ENCODE peak calls at places on chromosome X, in seven cellular contexts. L, W, J, D, U, X and T are unnamed samples.

GRCh38 chrX:104482757-104483156 is 83.2 kb upstream of the IL1RAPL2 start:
- DNase-seq in X (peak), W (no peak), D (no peak), J (peak), L (no peak), U (no peak), T (peak)

GRCh38 chrX:41167888-41168287 is 82.6 kb downstream of the USP9X start:
- DNase-seq in D (no peak), J (no peak), W (no peak), X (no peak), L (no peak), U (no peak), T (no peak)

GRCh38 chrX:85365370-85365995 is 14.0 kb downstream of the POF1B start:
- DNase-seq in W (no peak), J (no peak), U (no peak), L (no peak), D (no peak), X (peak), T (peak)

GRCh38 chrX:84907324-84907946 is 96.2 kb upstream of the APOOL start:
- DNase-seq in L (no peak), W (no peak), X (peak), D (peak), U (no peak), J (peak), T (no peak)

GRCh38 chrX:16310326-16310725 is 143.0 kb downstream of the MAGEB17 start:
- DNase-seq in W (no peak), D (no peak), J (no peak), U (no peak), L (no peak), X (no peak), T (no peak)

GRCh38 chrX:31219174-31219573 is 147.3 kb upstream of the FTHL17 start:
- DNase-seq in W (no peak), U (no peak), J (no peak), D (no peak), L (no peak), X (peak), T (no peak)

GRCh38 chrX:121579016-121579760 is 531.8 kb downstream of the GLUD2 start:
- DNase-seq in L (no peak), W (no peak), J (peak), X (peak), U (no peak), D (peak), T (peak)

GRCh38 chrX:119518371-119518770 is 46.8 kb downstream of the STEEP1 start:
- DNase-seq in W (no peak), D (no peak), X (no peak), J (no peak), L (no peak), U (no peak), T (no peak)

GRCh38 chrX:1422135-1422465 is 30.2 kb upstream of the SLC25A6 start:
- DNase-seq in U (no peak), W (no peak), L (no peak), D (no peak), J (no peak), X (no peak), T (no peak)

GRCh38 chrX:27391601-27392000 is 71.5 kb downstream of the PPP4R3C start:
- DNase-seq in D (no peak), L (no peak), X (no peak), J (no peak), W (no peak), U (no peak), T (no peak)

GRCh38 chrX:78619829-78620228 is 39.3 kb downstream of the RTL3 start:
- DNase-seq in L (no peak), U (no peak), W (no peak), J (no peak), X (no peak), D (peak), T (no peak)

GRCh38 chrX:153806999-153807575 is 12.6 kb downstream of the SSR4 start:
- DNase-seq in W (no peak), U (no peak), X (no peak), J (no peak), L (no peak), D (no peak), T (no peak)

GRCh38 chrX:50691820-50692219 is 122.2 kb downstream of the SHROOM4 start:
- DNase-seq in X (peak), W (no peak), U (no peak), J (peak), L (no peak), D (peak), T (peak)

GRCh38 chrX:1554469-1555210 is 17.7 kb upstream of the P2RY8 start:
- DNase-seq in L (no peak), U (no peak), D (no peak), X (no peak), J (peak), W (no peak), T (no peak)

GRCh38 chrX:101257448-101258259 is 33.5 kb downstream of the TAF7L start:
- DNase-seq in W (no peak), X (peak), D (peak), J (peak), L (no peak), U (no peak), T (peak)

GRCh38 chrX:73577368-73577767 is 14.4 kb downstream of the CHIC1 start:
- DNase-seq in L (peak), J (no peak), W (no peak), X (peak), U (no peak), D (peak), T (no peak)

GRCh38 chrX:65871671-65872311 is 168.1 kb downstream of the VSIG4 start:
- DNase-seq in J (peak), X (peak), U (no peak), D (peak), L (no peak), W (no peak), T (peak)

GRCh38 chrX:15468036-15468435 is 25.1 kb downstream of the PIR start:
- DNase-seq in D (peak), J (peak), X (peak), W (no peak), U (no peak), L (peak), T (peak)

GRCh38 chrX:50495616-50496015 is 25.0 kb upstream of the DGKK start:
- DNase-seq in X (no peak), W (no peak), D (peak), J (no peak), U (no peak), L (no peak), T (no peak)

GRCh38 chrX:97597954-97598353 is 714.2 kb downstream of the RPA4 start:
- DNase-seq in J (no peak), X (peak), L (no peak), W (no peak), D (no peak), U (no peak), T (peak)

GRCh38 chrX:37824491-37825224 is 22.7 kb downstream of the DYNLT3 start:
- DNase-seq in W (no peak), U (no peak), L (no peak), J (peak), X (no peak), D (no peak), T (no peak)

GRCh38 chrX:42751573-42751972 is 26.4 kb downstream of the PPP1R2C start:
- DNase-seq in X (no peak), J (no peak), W (no peak), D (peak), L (no peak), U (no peak), T (no peak)

GRCh38 chrX:135505356-135505755 is 15.1 kb upstream of the INTS6L start:
- DNase-seq in D (no peak), X (no peak), W (no peak), J (no peak), U (no peak), L (no peak), T (no peak)

GRCh38 chrX:70030242-70030823 is 19.4 kb downstream of the AWAT2 start:
- DNase-seq in D (peak), U (peak), W (no peak), L (no peak), J (peak), X (peak), T (peak)

GRCh38 chrX:121831601-121832000 is 784.2 kb downstream of the GLUD2 start:
- DNase-seq in U (no peak), X (no peak), J (no peak), W (no peak), D (peak), L (no peak), T (no peak)

GRCh38 chrX:40175416-40176255 is 77.9 kb upstream of the BCOR start:
- DNase-seq in X (peak), W (no peak), J (peak), L (peak), U (peak), D (peak), T (peak)

GRCh38 chrX:154775611-154776349 is 13.1 kb downstream of the DKC1 start:
- DNase-seq in W (no peak), D (peak), U (no peak), L (no peak), J (no peak), X (peak), T (no peak)

GRCh38 chrX:40623665-40624064 is 437 bp downstream of the MPC1L start:
- DNase-seq in L (no peak), U (no peak), X (no peak), D (no peak), W (no peak), J (no peak), T (no peak)

GRCh38 chrX:30580641-30581040 is 3.1 kb upstream of the TASL start:
- DNase-seq in W (no peak), D (no peak), L (no peak), J (no peak), U (no peak), X (no peak), T (no peak)

GRCh38 chrX:110182865-110183264 is 135.0 kb downstream of the AMMECR1 start:
- DNase-seq in L (no peak), J (no peak), W (no peak), D (no peak), U (no peak), X (no peak), T (no peak)

DNA sequence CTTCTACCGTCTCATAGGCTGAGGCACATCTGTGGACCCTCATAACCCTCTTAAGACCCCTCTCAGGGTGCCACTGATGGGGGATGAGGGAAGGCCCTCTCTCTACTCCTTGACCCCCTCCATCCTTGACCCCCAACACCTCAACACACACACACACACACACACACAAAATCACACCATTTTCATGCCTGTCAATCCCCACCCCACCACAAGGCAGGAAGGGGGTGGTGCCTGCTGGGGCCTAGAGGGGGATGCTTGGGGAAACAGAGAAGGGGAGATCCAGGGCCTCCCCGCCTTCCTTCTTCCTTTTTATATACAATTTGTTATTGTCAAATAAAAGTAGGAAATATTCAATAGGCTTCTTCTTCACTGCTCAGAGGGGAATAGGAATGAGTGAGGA is 1.2 kb upstream of the EBP start:
- DNase-seq in L (no peak), J (peak), D (no peak), X (no peak), W (no peak), U (no peak), T (peak)
- H3K4me3 ChIP-seq in L (no peak), J (peak), D (no peak), X (no peak), W (no peak), U (no peak), T (no peak)

GRCh38 chrX:130756233-130756632 is 146.8 kb downstream of the ENOX2 start:
- DNase-seq in D (no peak), W (no peak), U (no peak), J (no peak), X (no peak), L (no peak), T (no peak)

GRCh38 chrX:130754353-130754752 is 148.7 kb downstream of the ENOX2 start:
- DNase-seq in W (no peak), J (no peak), U (no peak), D (no peak), X (no peak), L (no peak), T (no peak)

DNA sequence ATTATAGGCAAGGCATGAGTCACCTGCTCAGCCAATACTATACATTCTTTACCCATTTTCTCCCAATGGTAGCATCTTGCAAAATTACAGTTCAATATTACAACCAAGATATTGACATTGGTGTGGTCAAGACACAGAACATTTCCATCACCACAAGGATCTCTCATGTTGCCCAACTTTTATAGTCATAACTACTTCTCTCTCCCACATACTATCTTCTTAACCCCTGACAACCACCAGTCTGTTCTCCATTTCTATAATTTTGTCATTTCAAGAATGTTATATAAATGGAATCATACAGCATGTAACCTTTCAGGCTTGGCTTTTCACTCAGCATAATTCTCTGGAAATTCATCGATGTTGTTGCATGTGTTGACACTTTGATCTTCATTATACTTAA is 144.9 kb downstream of the ENOX2 start:
- DNase-seq in U (no peak), L (no peak), J (no peak), W (no peak), D (no peak), X (no peak), T (no peak)
- H3K4me3 ChIP-seq in U (no peak), L (no peak), J (no peak), W (no peak), D (no peak), X (no peak), T (no peak)

DNA sequence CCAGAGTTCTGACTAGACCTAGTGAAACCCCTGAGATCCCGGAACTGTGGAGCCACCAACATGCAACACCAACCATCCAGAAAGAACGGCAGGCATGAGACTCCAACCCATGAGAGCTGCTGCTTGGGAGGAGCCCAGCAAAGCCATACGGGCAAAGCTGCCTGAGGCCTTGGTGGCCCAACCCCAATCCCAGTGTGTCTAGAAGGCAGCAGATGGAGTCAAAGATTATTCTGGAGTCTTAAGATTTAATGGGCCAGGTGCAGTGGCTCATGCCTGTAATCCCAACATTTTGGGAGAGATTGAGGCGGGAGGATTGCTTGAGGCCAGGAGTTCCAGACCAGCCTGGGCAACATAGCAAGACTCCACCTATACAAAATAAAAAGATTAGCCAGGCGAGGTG is 49.2 kb upstream of the PDK3 start:
- DNase-seq in X (no peak), J (no peak), U (no peak), W (no peak), D (no peak), L (no peak), T (no peak)
- H3K4me3 ChIP-seq in X (no peak), J (no peak), U (no peak), W (no peak), D (no peak), L (no peak), T (no peak)

DNA sequence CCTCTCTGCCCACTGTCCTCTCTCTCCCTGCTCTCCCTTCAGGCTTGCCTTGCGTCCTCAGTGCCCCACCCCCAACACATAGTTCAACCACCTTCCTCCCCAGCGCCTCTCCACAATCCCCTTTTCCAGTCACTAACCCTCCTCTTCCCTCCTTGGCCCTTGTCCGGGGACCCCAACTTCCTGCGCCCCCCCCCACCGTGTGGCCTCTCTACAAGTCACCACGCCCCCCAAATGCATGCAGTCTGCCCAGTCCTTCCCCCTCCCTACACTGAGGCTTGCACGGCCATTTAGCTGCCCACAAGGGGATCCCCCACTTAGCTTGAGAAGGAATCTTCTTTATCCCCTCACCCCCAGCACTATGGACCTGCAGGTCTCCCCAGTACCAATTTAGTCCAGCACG is 569 bp downstream of the CXCR3 start:
- DNase-seq in L (no peak), U (no peak), X (no peak), J (no peak), D (no peak), W (no peak), T (no peak)
- H3K4me3 ChIP-seq in L (no peak), U (no peak), X (no peak), J (no peak), D (no peak), W (no peak), T (peak)

GRCh38 chrX:150547511-150548115 is 20.8 kb upstream of the MTM1 start:
- DNase-seq in D (peak), X (peak), L (peak), J (no peak), U (peak), W (no peak), T (no peak)
- H3K4me3 ChIP-seq in D (no peak), X (no peak), L (peak), J (no peak), U (no peak), W (peak), T (no peak)

DNA sequence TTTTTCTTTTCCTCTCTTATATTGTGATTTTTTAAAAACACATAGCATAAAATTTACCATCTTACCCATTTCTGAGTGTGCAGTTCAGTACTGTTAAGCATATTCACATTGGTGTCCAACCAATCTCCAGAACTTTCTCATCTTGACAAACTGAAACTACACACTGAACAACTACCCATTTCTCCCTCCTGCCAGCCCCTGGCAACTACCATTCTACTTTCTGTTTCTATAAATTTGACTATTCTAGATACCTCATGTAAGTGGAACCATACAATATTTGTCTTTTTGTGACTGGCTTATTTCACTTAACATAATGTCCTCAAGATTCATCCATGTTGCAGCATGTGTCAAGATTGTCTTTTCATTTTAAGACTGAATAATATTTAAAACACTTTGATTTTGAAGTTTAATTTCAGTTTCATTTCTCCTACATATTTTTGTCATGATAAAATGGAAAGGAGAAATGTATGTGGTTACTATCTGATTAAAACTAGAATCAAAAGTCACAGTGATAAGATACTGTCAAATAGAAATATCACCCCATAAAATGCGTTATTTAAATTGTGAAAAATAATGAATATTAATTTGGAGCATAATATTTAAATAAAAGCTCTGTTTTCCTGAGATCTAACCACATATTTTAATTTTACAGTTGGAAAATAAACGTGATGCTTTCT is 122.8 kb downstream of the DIPK2B start:
- DNase-seq in D (no peak), J (no peak), U (no peak), X (no peak), W (no peak), L (no peak), T (no peak)
- H3K4me3 ChIP-seq in D (no peak), J (no peak), U (no peak), X (no peak), W (no peak), L (no peak), T (no peak)

GRCh38 chrX:107507093-107507743 is 57.8 kb downstream of the FRMPD3 start:
- DNase-seq in W (no peak), J (no peak), L (no peak), D (no peak), X (no peak), U (no peak), T (no peak)
- H3K4me3 ChIP-seq in W (no peak), J (no peak), L (no peak), D (peak), X (no peak), U (no peak), T (no peak)

GRCh38 chrX:13669246-13669689 is 16.3 kb downstream of the TCEANC start:
- DNase-seq in W (peak), X (no peak), J (no peak), D (peak), U (peak), L (peak), T (no peak)
- H3K4me3 ChIP-seq in W (no peak), X (no peak), J (no peak), D (no peak), U (no peak), L (no peak), T (no peak)

DNA sequence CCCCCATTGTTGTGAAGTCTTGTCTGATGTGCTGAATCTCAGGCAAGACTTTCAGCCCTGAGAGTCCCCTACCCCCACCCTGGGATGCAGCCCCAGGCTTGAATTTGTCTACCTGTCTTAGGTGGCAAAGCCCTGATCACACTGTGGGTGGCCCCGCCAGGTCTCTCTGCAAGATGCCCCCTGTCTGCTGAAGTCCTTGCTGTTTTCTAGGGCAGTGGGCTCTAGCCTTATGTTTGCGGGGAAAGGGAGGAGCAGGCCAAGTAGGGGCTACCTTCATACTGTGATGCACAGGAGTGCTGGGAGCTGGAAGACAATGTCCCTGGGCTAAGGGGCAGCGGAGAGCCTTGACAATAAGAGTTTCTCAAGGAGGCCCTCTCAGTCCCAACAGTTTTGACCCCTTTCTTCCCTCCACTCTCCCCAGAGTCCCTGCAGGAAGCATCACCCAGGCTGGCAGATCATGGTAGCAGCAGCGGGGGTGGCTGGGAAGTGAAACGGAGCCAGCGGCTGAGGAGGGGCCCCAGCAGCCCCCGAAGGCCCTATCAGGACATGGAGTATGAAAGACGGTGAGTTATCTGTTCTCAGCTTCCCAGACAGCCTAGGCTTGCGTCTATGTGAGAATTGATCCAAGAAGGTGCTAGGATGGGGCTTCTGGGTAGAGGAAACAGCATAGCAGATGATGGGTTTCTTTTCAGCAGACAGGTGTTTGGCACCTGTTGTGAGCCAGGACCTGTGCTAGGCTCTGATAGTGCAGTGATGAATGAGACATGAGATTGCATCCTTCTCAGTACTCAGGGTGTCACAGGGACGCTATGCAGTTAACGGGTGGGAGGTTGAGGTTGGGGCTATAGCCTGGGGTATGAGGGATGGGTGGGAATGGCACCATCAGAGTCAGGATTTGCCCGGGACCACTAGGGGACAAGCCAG is 2.2 kb downstream of the RBM10 start:
- DNase-seq in W (no peak), X (no peak), D (no peak), J (no peak), U (no peak), L (no peak), T (no peak)
- H3K4me3 ChIP-seq in W (peak), X (no peak), D (no peak), J (peak), U (no peak), L (no peak), T (no peak)